ENCODE peak calls at places on chromosomes 5 and 9, in seven cellular contexts. B, M, R, T, U, Q and I are unnamed samples.

GRCh38 chr5:143001764-143002351 is 231.7 kb downstream of the ARHGAP26 start:
- DNase-seq in B (no peak), M (no peak), R (peak), T (peak), U (no peak), Q (no peak), I (no peak)

GRCh38 chr9:116074658-116075057 is 78.9 kb upstream of the PAPPA start:
- DNase-seq in B (no peak), M (no peak), R (no peak), T (no peak), U (no peak), Q (no peak), I (no peak)

GRCh38 chr5:60668715-60669304 is 31.2 kb downstream of the DEPDC1B start:
- DNase-seq in B (peak), M (no peak), R (no peak), T (peak), U (peak), Q (no peak), I (peak)

GRCh38 chr5:117999939-118000549 is 988.3 kb downstream of the DTWD2 start:
- DNase-seq in B (no peak), M (no peak), R (no peak), T (peak), U (no peak), Q (no peak), I (peak)

GRCh38 chr5:155303134-155303533 is 289.6 kb downstream of the KIF4B start:
- DNase-seq in B (no peak), M (no peak), R (no peak), T (no peak), U (no peak), Q (no peak), I (no peak)

GRCh38 chr9:135015565-135015964 is 71.9 kb upstream of the OLFM1 start:
- DNase-seq in B (no peak), M (no peak), R (no peak), T (no peak), U (no peak), Q (no peak), I (no peak)

GRCh38 chr9:137277329-137278041 is at the start of gene TOR4A:
- DNase-seq in B (no peak), M (no peak), R (peak), T (peak), U (peak), Q (no peak), I (peak)

GRCh38 chr5:124655943-124656459 is 90.4 kb downstream of the ZNF608 start:
- DNase-seq in B (no peak), M (no peak), R (no peak), T (peak), U (peak), Q (peak), I (peak)

GRCh38 chr5:51398875-51399635 is 15.8 kb downstream of the ISL1 start:
- DNase-seq in B (no peak), M (no peak), R (no peak), T (no peak), U (no peak), Q (no peak), I (no peak)

GRCh38 chr9:35696520-35697215 is 6.9 kb upstream of the TPM2 start:
- DNase-seq in B (peak), M (no peak), R (peak), T (peak), U (peak), Q (no peak), I (peak)

GRCh38 chr9:37617837-37618236 is 25.4 kb upstream of the TOMM5 start:
- DNase-seq in B (no peak), M (no peak), R (no peak), T (peak), U (no peak), Q (no peak), I (no peak)

GRCh38 chr9:130663258-130664171 is 879 bp upstream of the PRDM12 start:
- DNase-seq in B (no peak), M (no peak), R (peak), T (no peak), U (no peak), Q (no peak), I (peak)

GRCh38 chr5:485113-485942 is 38.9 kb downstream of the SLC9A3 start:
- DNase-seq in B (no peak), M (no peak), R (no peak), T (no peak), U (no peak), Q (no peak), I (peak)

GRCh38 chr5:159208508-159209437 is 580 bp downstream of the RNF145 start:
- DNase-seq in B (peak), M (peak), R (peak), T (peak), U (no peak), Q (no peak), I (peak)

GRCh38 chr9:118578467-118578866 is 790.8 kb downstream of the BRINP1 start:
- DNase-seq in B (no peak), M (no peak), R (no peak), T (no peak), U (no peak), Q (no peak), I (no peak)

GRCh38 chr5:94431696-94432095 is 186.7 kb downstream of the KIAA0825 start:
- DNase-seq in B (no peak), M (no peak), R (no peak), T (no peak), U (peak), Q (no peak), I (no peak)

GRCh38 chr9:114276908-114277821 is 45.7 kb upstream of the ORM1 start:
- DNase-seq in B (no peak), M (no peak), R (no peak), T (peak), U (no peak), Q (no peak), I (no peak)

GRCh38 chr9:126472446-126472845 is 141.3 kb upstream of the LMX1B start:
- DNase-seq in B (no peak), M (no peak), R (no peak), T (no peak), U (no peak), Q (no peak), I (no peak)

GRCh38 chr5:174623018-174623417 is 101.4 kb upstream of the MSX2 start:
- DNase-seq in B (no peak), M (no peak), R (no peak), T (no peak), U (no peak), Q (no peak), I (no peak)

GRCh38 chr5:108681079-108681921 is 66.4 kb upstream of the FER start:
- DNase-seq in B (peak), M (no peak), R (no peak), T (peak), U (peak), Q (peak), I (peak)

GRCh38 chr5:72402959-72403628 is 82.9 kb downstream of the PTCD2 start:
- DNase-seq in B (no peak), M (no peak), R (no peak), T (no peak), U (peak), Q (no peak), I (no peak)

GRCh38 chr9:114495992-114496391 is 9.3 kb downstream of the WHRN start:
- DNase-seq in B (no peak), M (no peak), R (no peak), T (no peak), U (no peak), Q (no peak), I (peak)

GRCh38 chr9:85600675-85601263 is 141.0 kb downstream of the AGTPBP1 start:
- DNase-seq in B (no peak), M (no peak), R (no peak), T (peak), U (no peak), Q (no peak), I (no peak)